ENCODE peak calls at places on chromosome 2, in four cellular contexts. P is iPS DF 6.9, C is BJ, U is left ventricle myocardium inferior. F is an unnamed sample. For H3K27me3, the result is how much of the 10 kb centered on the place peaks cover.

GRCh38 chr2:216575465-216575864 is 57.8 kb upstream of the IGFBP2 start:
- DNase-seq in P (no peak), C (no peak), U (no peak), F (no peak)

GRCh38 chr2:235957231-235957630 is 211.0 kb downstream of the GBX2 start:
- DNase-seq in P (no peak), C (no peak), U (no peak), F (no peak)

GRCh38 chr2:118609138-118609537 is 238.3 kb downstream of the EN1 start:
- DNase-seq in P (no peak), C (no peak), U (no peak), F (no peak)

GRCh38 chr2:179180242-179180641 is 84.4 kb downstream of the SESTD1 start:
- DNase-seq in P (no peak), C (no peak), U (no peak), F (no peak)

GRCh38 chr2:223762853-223763252 is 74.5 kb downstream of the AP1S3 start:
- DNase-seq in P (no peak), C (no peak), U (no peak), F (no peak)

GRCh38 chr2:156445311-156446218 is 9.4 kb downstream of the GPD2 start:
- DNase-seq in P (no peak), C (peak), U (no peak), F (no peak)

GRCh38 chr2:105554235-105554634 is 155.4 kb upstream of the FHL2 start:
- DNase-seq in P (no peak), C (no peak), U (no peak), F (no peak)

GRCh38 chr2:212005077-212005671 is 533.4 kb downstream of the ERBB4 start:
- DNase-seq in P (peak), C (no peak), U (peak), F (no peak)

GRCh38 chr2:65937379-65938160 is 497.4 kb upstream of the MEIS1 start:
- DNase-seq in P (no peak), C (no peak), U (no peak), F (no peak)

GRCh38 chr2:7722212-7722910 is 805.1 kb downstream of the RNF144A start:
- DNase-seq in P (no peak), C (no peak), U (no peak), F (no peak)

GRCh38 chr2:85457877-85458316 is 39.4 kb downstream of the SH2D6 start:
- DNase-seq in P (no peak), C (no peak), U (no peak), F (no peak)

GRCh38 chr2:46181789-46182530 is 115.2 kb upstream of the EPAS1 start:
- DNase-seq in P (no peak), C (no peak), U (no peak), F (no peak)

GRCh38 chr2:74553892-74554820 is at the start of the genes DOK1 and LOXL3:
- DNase-seq in P (no peak), C (peak), U (peak), F (peak)

GRCh38 chr2:64982311-64982857 is 6.8 kb upstream of the SLC1A4 start:
- DNase-seq in P (no peak), C (no peak), U (no peak), F (no peak)

DNA sequence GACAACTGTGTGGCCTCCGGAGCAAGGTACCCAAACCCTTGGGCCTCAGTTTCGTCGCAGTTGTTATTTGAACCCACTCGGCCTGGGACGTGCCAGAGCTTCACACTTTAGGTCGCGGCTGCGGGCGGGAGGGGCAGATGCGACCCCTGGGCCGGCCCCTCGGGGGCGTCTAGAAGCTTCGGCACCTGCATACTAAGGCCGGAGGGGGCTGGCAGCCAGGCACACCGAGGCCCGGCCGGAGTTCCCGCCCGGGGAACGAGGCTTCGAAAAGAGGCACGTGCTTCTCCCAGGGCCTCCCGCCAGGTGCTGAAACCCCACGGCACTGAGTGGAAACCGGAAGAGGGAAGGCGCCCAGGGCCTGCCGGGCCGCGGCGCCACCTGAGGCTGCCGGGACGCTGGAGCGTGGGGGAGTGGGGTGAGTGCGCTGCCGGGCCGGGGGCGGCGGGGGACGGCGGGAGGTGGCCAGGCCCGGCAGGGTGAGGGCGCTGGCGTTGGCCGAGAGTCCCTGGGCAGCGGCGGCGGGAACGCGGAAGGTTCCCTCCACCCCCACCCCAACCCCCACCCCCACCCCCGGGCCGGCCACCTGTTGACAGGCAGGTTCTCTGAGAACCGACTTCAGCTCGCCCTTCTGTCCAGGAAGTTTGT is 8.9 kb downstream of the OTX1 start:
- DNase-seq in P (no peak), C (no peak), U (no peak), F (no peak)
- H3K27me3 ChIP-seq in P (half or more), C (half or more), U (half or more), F (half or more)

GRCh38 chr2:132665401-132665800 is 4.6 kb downstream of the LYPD1 start:
- DNase-seq in P (no peak), C (no peak), U (no peak), F (no peak)
- H3K27me3 ChIP-seq in P (under half), C (under half), U (half or more), F (under half)

DNA sequence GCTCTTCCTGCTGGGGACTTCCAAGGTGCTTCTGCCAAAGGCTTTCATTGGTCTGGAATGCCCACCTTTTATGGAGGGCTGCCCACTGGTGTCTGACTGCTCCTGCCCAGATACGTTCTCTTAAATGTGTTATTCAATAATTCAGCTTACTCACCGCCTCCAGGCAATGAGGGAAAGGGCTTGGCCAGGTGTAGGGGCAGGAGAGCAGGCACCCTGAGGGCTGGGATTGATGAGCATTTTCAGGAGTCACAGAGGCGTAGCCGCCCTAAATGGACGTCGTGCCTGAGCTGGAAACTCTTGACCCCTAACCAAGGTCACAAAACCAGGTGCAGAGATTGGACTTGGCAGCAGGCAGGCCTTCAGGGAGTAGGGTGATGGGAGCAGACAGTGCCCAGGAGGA is 26.8 kb downstream of the MAL start:
- DNase-seq in P (no peak), C (no peak), U (no peak), F (no peak)
- H3K27me3 ChIP-seq in P (under half), C (under half), U (half or more), F (under half)

DNA sequence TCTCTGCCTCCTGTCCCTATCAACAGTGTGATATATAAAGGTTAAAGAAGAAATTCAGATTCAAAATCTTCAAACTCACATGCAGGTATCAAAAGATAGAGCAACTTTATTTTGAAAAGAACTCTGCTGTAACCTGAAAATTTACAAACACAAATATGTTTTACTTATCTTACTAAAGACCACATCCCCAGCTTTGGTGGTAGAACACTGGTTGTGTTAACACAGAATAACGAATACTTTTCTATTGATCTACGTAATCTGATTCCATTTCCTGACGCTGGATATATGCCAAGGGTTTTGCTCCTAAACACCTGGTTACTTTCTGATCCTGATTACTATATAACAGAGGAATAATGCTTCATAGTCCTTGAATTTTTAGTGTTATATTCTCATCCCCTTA is 23.1 kb upstream of the SLC39A10 start:
- DNase-seq in P (no peak), C (no peak), U (no peak), F (no peak)
- H3K27me3 ChIP-seq in P (under half), C (under half), U (under half), F (under half)

DNA sequence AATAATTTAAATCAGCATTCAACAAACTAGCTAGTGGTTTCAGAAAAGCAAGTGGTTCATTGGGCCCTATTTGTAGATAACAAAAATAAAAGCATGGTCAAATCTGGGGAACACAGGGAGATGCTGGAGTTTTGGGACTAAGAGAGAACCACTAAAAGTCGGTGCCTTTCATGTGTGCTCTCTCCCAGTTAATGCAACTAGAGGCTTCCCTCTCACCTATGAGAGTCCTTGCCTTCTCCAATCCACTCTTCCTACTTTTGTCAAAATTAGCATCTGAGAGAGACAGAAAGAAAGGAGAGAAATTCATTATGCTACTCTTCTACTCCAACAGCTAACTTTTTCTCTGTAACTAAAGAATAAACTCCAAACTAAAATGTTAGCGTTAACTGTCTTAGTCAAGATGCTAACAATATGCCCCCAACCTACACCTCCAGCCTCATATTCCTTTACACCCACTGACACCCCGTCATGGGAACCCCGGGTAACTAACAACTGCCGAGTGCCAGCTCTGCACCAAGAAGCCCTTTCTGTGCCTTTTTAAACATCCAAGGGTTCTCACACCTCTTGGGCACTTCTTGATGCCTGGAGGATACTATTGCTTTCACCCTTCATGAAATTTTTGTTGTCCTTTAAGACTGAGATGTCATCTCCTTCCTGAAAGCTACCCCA is 133.4 kb downstream of the RBMS1 start:
- DNase-seq in P (no peak), C (no peak), U (no peak), F (no peak)
- H3K27me3 ChIP-seq in P (under half), C (under half), U (under half), F (under half)

GRCh38 chr2:134717706-134718094 is 1.1 kb downstream of the TMEM163 start:
- DNase-seq in P (no peak), C (no peak), U (no peak), F (no peak)
- H3K27me3 ChIP-seq in P (under half), C (under half), U (half or more), F (under half)

GRCh38 chr2:239772721-239773120 is 252.4 kb downstream of the NDUFA10 start:
- DNase-seq in P (no peak), C (no peak), U (no peak), F (no peak)

GRCh38 chr2:239773377-239774141 is 251.6 kb downstream of the NDUFA10 start:
- DNase-seq in P (no peak), C (no peak), U (no peak), F (no peak)

GRCh38 chr2:239774933-239775622 is 250.1 kb downstream of the NDUFA10 start:
- DNase-seq in P (no peak), C (no peak), U (no peak), F (no peak)

GRCh38 chr2:239775623-239776440 is 249.3 kb downstream of the NDUFA10 start:
- DNase-seq in P (no peak), C (no peak), U (no peak), F (no peak)

DNA sequence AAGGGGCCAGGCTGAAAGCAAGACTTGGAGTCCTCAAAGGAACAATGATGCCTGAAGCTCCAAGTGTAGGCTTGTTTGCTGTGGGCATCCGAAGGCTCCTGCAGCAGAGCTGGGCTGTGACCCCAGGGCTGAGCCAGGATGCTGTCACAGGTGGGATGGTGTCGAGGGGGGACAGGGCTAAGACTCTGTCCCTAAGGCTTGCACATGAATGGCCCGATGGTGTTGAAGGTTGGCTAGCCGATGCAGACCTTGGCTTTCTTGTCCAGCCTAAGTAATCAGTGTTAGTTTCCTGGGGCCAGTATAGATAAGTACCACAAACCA is 251.0 kb downstream of the NDUFA10 start:
- DNase-seq in P (no peak), C (no peak), U (no peak), F (no peak)
- H3K27me3 ChIP-seq in P (under half), C (under half), U (half or more), F (under half)

GRCh38 chr2:60556441-60556997 is 3.1 kb upstream of the BCL11A start:
- DNase-seq in P (no peak), C (no peak), U (no peak), F (no peak)
- H3K27me3 ChIP-seq in P (under half), C (under half), U (half or more), F (under half)

GRCh38 chr2:232512557-232512956 is 7.6 kb upstream of the PRSS56 start:
- DNase-seq in P (no peak), C (no peak), U (no peak), F (no peak)
- H3K27me3 ChIP-seq in P (under half), C (under half), U (under half), F (under half)

F was measured in right atrium auricular region.